ENCODE peak calls at places on chromosomes 4 and X, in four cellular contexts. B is WERI-Rb-1, Y is NCI-H2029, J is LHCN-M2. C is an unnamed sample.

GRCh38 chr4:8701101-8702019 is 108.8 kb downstream of the CPZ start:
- DNase-seq in B (no peak), J (no peak), Y (no peak), C (no peak)

GRCh38 chr4:149347139-149347538 is 468.5 kb downstream of the IQCM start:
- DNase-seq in B (no peak), J (peak), Y (no peak), C (no peak)

GRCh38 chrX:135086197-135086854 is 34.0 kb downstream of the ETDB start:
- DNase-seq in Y (peak), J (peak), B (peak), C (no peak)

GRCh38 chr4:173169428-173170209 is 1.0 kb downstream of the GALNT7 start:
- DNase-seq in J (peak), B (peak), Y (no peak), C (peak)

GRCh38 chr4:139300431-139301142 is 718 bp upstream of the NAA15 start:
- DNase-seq in J (peak), B (no peak), Y (no peak), C (peak)

GRCh38 chrX:30713061-30713525 is 59.9 kb downstream of the GK start:
- DNase-seq in B (peak), Y (no peak), J (peak), C (no peak)

GRCh38 chr4:188930822-188931221 is 791.6 kb downstream of the TRIML1 start:
- DNase-seq in J (peak), Y (no peak), B (peak), C (no peak)

GRCh38 chr4:52780627-52781354 is 29.6 kb upstream of the ERVMER34-1 start:
- DNase-seq in Y (no peak), J (peak), B (no peak), C (no peak)

GRCh38 chrX:129823115-129823514 is 20.6 kb downstream of the ZDHHC9 start:
- DNase-seq in B (peak), J (peak), Y (peak), C (no peak)

GRCh38 chrX:19902110-19902509 is 14.7 kb upstream of the SH3KBP1 start:
- DNase-seq in Y (no peak), J (no peak), B (no peak), C (no peak)

GRCh38 chr4:107666134-107666533 is 53.9 kb downstream of the PAPSS1 start:
- DNase-seq in J (peak), Y (no peak), B (no peak), C (no peak)

GRCh38 chrX:153153516-153153915 is 25.6 kb upstream of the MAGEA1 start:
- DNase-seq in J (no peak), Y (no peak), B (no peak), C (no peak)

GRCh38 chr4:142850478-142850877 is 4.4 kb upstream of the INPP4B start:
- DNase-seq in Y (no peak), J (no peak), B (peak), C (no peak)

GRCh38 chrX:2710041-2710471 is 19.0 kb downstream of the CD99 start:
- DNase-seq in J (peak), B (no peak), Y (no peak), C (no peak)

GRCh38 chr4:182143822-182144620 is 99.2 kb upstream of the TENM3 start:
- DNase-seq in J (peak), Y (peak), B (peak), C (no peak)

GRCh38 chrX:3295731-3296130 is 50.7 kb downstream of the MXRA5 start:
- DNase-seq in Y (no peak), J (no peak), B (peak), C (no peak)

GRCh38 chr4:252065-252601 is 53.1 kb downstream of the ZNF732 start:
- DNase-seq in J (no peak), B (no peak), Y (no peak), C (no peak)

GRCh38 chrX:112840382-112841113 is at the start of gene AMOT:
- DNase-seq in J (peak), B (peak), Y (no peak), C (peak)

GRCh38 chrX:103730147-103730546 is 19.4 kb downstream of the TMEM31 start:
- DNase-seq in B (no peak), Y (no peak), J (no peak), C (no peak)

GRCh38 chrX:140912606-140913005 is 89.8 kb upstream of the SPANXB1 start:
- DNase-seq in B (no peak), J (no peak), Y (no peak), C (no peak)

GRCh38 chr4:26140150-26140898 is 180.5 kb upstream of the RBPJ start:
- DNase-seq in Y (no peak), B (no peak), J (peak), C (no peak)

GRCh38 chr4:158010346-158010745 is 162.5 kb downstream of the GASK1B start:
- DNase-seq in Y (no peak), J (no peak), B (no peak), C (no peak)

GRCh38 chr4:86967798-86968197 is 33.0 kb downstream of the AFF1 start:
- DNase-seq in B (no peak), J (no peak), Y (no peak), C (no peak)

GRCh38 chr4:100591156-100591876 is 73.5 kb upstream of the EMCN start:
- DNase-seq in Y (peak), J (no peak), B (no peak), C (no peak)

GRCh38 chr4:148787831-148788477 is 345.7 kb upstream of the NR3C2 start:
- DNase-seq in B (no peak), J (peak), Y (no peak), C (no peak)

GRCh38 chr4:89129080-89129640 is 17.8 kb downstream of the TIGD2 start:
- DNase-seq in J (peak), Y (no peak), B (no peak), C (no peak)

GRCh38 chr4:6548201-6548881 is 26.6 kb upstream of the MAN2B2 start:
- DNase-seq in B (peak), Y (peak), J (peak), C (no peak)

GRCh38 chrX:6707497-6707896 is 172.6 kb upstream of the VCX3A start:
- DNase-seq in B (no peak), Y (no peak), J (no peak), C (no peak)

GRCh38 chr4:98470831-98471230 is 187.6 kb downstream of the TSPAN5 start:
- DNase-seq in Y (no peak), J (peak), B (no peak), C (no peak)

GRCh38 chr4:21879187-21879586 is 69.4 kb downstream of the KCNIP4 start:
- DNase-seq in B (peak), Y (no peak), J (peak), C (no peak)

GRCh38 chr4:53804719-53805118 is 213.4 kb upstream of the LNX1 start:
- DNase-seq in J (peak), B (peak), Y (peak), C (no peak)

GRCh38 chrX:152876931-152877840 is 20.7 kb upstream of the ZNF185 start:
- DNase-seq in B (no peak), Y (no peak), J (no peak), C (no peak)

GRCh38 chr4:145195167-145195952 is 15.0 kb upstream of the OTUD4 start:
- DNase-seq in J (no peak), Y (no peak), B (no peak), C (no peak)

GRCh38 chr4:182085051-182085480 is 158.1 kb upstream of the TENM3 start:
- DNase-seq in Y (no peak), J (peak), B (no peak), C (no peak)

GRCh38 chr4:3436798-3437581 is 4.8 kb upstream of the HGFAC start:
- DNase-seq in J (peak), Y (no peak), B (no peak), C (no peak)

GRCh38 chrX:80806557-80806956 is 3.1 kb downstream of the BRWD3 start:
- DNase-seq in Y (no peak), J (no peak), B (no peak), C (no peak)